ENCODE peak calls at places on chromosomes 11 and 22, in eight cellular contexts. W is heart left ventricle; C is HT1080; N is stimulated activated effector memory CD8-positive, alpha-beta T cell treated with anti-CD3 and anti-CD28 coated beads, Interleukin-12 subunit alpha, Interleukin-12 subunit beta, amount 100 ng/mL, for 72 hours; Z is HEK293T; T is ecto neural progenitor cell; L is astrocyte of the cerebellum; G is renal cortical epithelial cell. J is an unnamed sample.

GRCh38 chr11:26765323-26765722 is 43.5 kb upstream of the SLC5A12 start:
- DNase-seq in G (no peak), Z (no peak), L (no peak), C (no peak), N (no peak), T (no peak), W (no peak), J (no peak)

GRCh38 chr11:31236052-31236652 is 133.4 kb downstream of the DCDC1 start:
- DNase-seq in W (no peak), N (no peak), C (no peak), Z (no peak), G (peak), T (no peak), L (no peak), J (no peak)

GRCh38 chr22:31119026-31119717 is 3.6 kb upstream of the INPP5J start:
- DNase-seq in L (no peak), T (no peak), Z (no peak), C (no peak), G (no peak), W (peak), N (no peak), J (no peak)

GRCh38 chr11:104198576-104198975 is 34.6 kb upstream of the PDGFD start:
- DNase-seq in W (no peak), C (no peak), G (no peak), Z (no peak), L (no peak), T (no peak), N (no peak), J (no peak)

GRCh38 chr11:124113890-124114289 is 1.4 kb upstream of the VWA5A start:
- DNase-seq in C (no peak), N (no peak), Z (no peak), G (peak), T (no peak), W (no peak), L (no peak), J (no peak)

GRCh38 chr11:96794152-96794551 is 404.3 kb downstream of the JRKL start:
- DNase-seq in G (no peak), N (no peak), C (peak), L (no peak), W (no peak), Z (peak), T (no peak), J (no peak)

GRCh38 chr11:32706985-32707736 is 87.3 kb downstream of the CCDC73 start:
- DNase-seq in T (no peak), C (peak), W (no peak), L (peak), N (no peak), G (peak), Z (no peak), J (no peak)

GRCh38 chr22:28810839-28811491 is 10.6 kb upstream of the XBP1 start:
- DNase-seq in C (no peak), G (no peak), L (no peak), T (no peak), W (no peak), N (peak), Z (no peak), J (no peak)

GRCh38 chr11:45556851-45557707 is 108.3 kb downstream of the CHST1 start:
- DNase-seq in C (peak), L (no peak), N (no peak), W (no peak), Z (no peak), G (no peak), T (no peak), J (no peak)

GRCh38 chr11:100681064-100681502 is 6.0 kb upstream of the ARHGAP42 start:
- DNase-seq in N (no peak), T (no peak), G (peak), C (peak), L (no peak), W (peak), Z (no peak), J (peak)

GRCh38 chr11:64233913-64234839 is at the start of gene VEGFB:
- DNase-seq in C (no peak), T (peak), G (no peak), Z (no peak), W (peak), L (no peak), N (peak), J (peak)

GRCh38 chr11:69040581-69041260 is 8.0 kb upstream of the TPCN2 start:
- DNase-seq in L (peak), G (peak), W (no peak), C (peak), T (no peak), Z (no peak), N (no peak), J (no peak)

GRCh38 chr11:101306721-101307120 is 177.1 kb upstream of the PGR start:
- DNase-seq in W (no peak), C (no peak), L (no peak), N (no peak), T (no peak), Z (no peak), G (no peak), J (no peak)

GRCh38 chr11:61598886-61599868 is 18.3 kb upstream of the SYT7 start:
- DNase-seq in N (no peak), Z (no peak), C (peak), W (peak), G (no peak), T (no peak), L (peak), J (no peak)

GRCh38 chr11:120221115-120221752 is 10.4 kb downstream of the OAF start:
- DNase-seq in N (no peak), T (no peak), W (no peak), G (no peak), L (no peak), Z (no peak), C (no peak), J (no peak)

GRCh38 chr11:9138612-9139579 is 47.5 kb upstream of the SCUBE2 start:
- DNase-seq in T (no peak), N (no peak), C (peak), L (peak), G (peak), Z (no peak), W (no peak), J (no peak)

GRCh38 chr11:125071831-125072209 is 8.7 kb downstream of the SLC37A2 start:
- DNase-seq in Z (no peak), C (no peak), W (no peak), G (no peak), N (no peak), T (no peak), L (no peak), J (no peak)

GRCh38 chr22:31829505-31829904 is 75.7 kb downstream of the DEPDC5 start:
- DNase-seq in L (peak), N (peak), T (no peak), C (peak), G (peak), W (no peak), Z (no peak), J (no peak)

GRCh38 chr11:68206211-68206610 is 6.9 kb downstream of the KMT5B start:
- DNase-seq in W (no peak), Z (peak), T (peak), C (peak), L (peak), N (no peak), G (peak), J (no peak)

GRCh38 chr11:68010058-68011041 is at the start of gene ALDH3B1:
- DNase-seq in T (peak), N (no peak), G (peak), W (peak), C (peak), Z (peak), L (no peak), J (no peak)

GRCh38 chr22:20427104-20427944 is 10.3 kb downstream of the SCARF2 start:
- DNase-seq in T (no peak), Z (no peak), G (no peak), L (no peak), C (no peak), N (no peak), W (no peak), J (no peak)

GRCh38 chr11:101346591-101346990 is 217.0 kb upstream of the PGR start:
- DNase-seq in N (no peak), W (no peak), Z (no peak), G (no peak), L (no peak), T (no peak), C (peak), J (no peak)

GRCh38 chr11:70769106-70769505 is 370.8 kb downstream of the CTTN start:
- DNase-seq in G (no peak), T (no peak), W (no peak), C (no peak), N (no peak), Z (no peak), L (no peak), J (no peak)

GRCh38 chr22:25942989-25943411 is 201.0 kb downstream of the MYO18B start:
- DNase-seq in Z (no peak), W (peak), N (no peak), G (no peak), T (no peak), L (no peak), C (peak), J (no peak)

GRCh38 chr11:99418927-99419707 is 398.4 kb downstream of the CNTN5 start:
- DNase-seq in T (no peak), W (no peak), C (peak), N (no peak), G (no peak), L (no peak), Z (peak), J (no peak)